ENCODE peak calls at places on chromosomes 5 and 9, in seven cellular contexts. One of them, this sample, is unnamed.

GRCh38 chr9:38292480-38292879 is 100.0 kb upstream of the ALDH1B1 start:
- DNase-seq in aorta: no peak
- DNase-seq in hepatocyte: no peak
- DNase-seq in endothelial cell of umbilical vein: no peak
- DNase-seq in GM23248: no peak
- DNase-seq in adrenal gland: no peak
- DNase-seq in CD8-positive, alpha-beta memory T cell: no peak
- DNase-seq in this sample: no peak

GRCh38 chr9:136726631-136727191 is 14.3 kb downstream of the DIPK1B start:
- DNase-seq in aorta: no peak
- DNase-seq in hepatocyte: peak; percentile 72
- DNase-seq in endothelial cell of umbilical vein: peak; percentile 56
- DNase-seq in GM23248: peak; percentile 59
- DNase-seq in adrenal gland: no peak
- DNase-seq in CD8-positive, alpha-beta memory T cell: no peak
- DNase-seq in this sample: no peak

GRCh38 chr9:120862452-120862851 is 14.5 kb downstream of the PHF19 start:
- DNase-seq in aorta: no peak
- DNase-seq in hepatocyte: no peak
- DNase-seq in endothelial cell of umbilical vein: no peak
- DNase-seq in GM23248: no peak
- DNase-seq in adrenal gland: no peak
- DNase-seq in CD8-positive, alpha-beta memory T cell: no peak
- DNase-seq in this sample: no peak

GRCh38 chr5:171386006-171386671 is 1.5 kb upstream of the NPM1 start:
- DNase-seq in aorta: no peak
- DNase-seq in hepatocyte: no peak
- DNase-seq in endothelial cell of umbilical vein: no peak
- DNase-seq in GM23248: no peak
- DNase-seq in adrenal gland: no peak
- DNase-seq in CD8-positive, alpha-beta memory T cell: no peak
- DNase-seq in this sample: no peak

GRCh38 chr5:54944364-54944763 is 41.0 kb downstream of the ESM1 start:
- DNase-seq in aorta: no peak
- DNase-seq in hepatocyte: peak; percentile 27
- DNase-seq in endothelial cell of umbilical vein: peak; percentile 75
- DNase-seq in GM23248: peak; percentile 59
- DNase-seq in adrenal gland: no peak
- DNase-seq in CD8-positive, alpha-beta memory T cell: peak; percentile 48
- DNase-seq in this sample: peak; percentile 19

GRCh38 chr5:116032094-116032517 is at the start of gene ARL14EPL:
- DNase-seq in aorta: peak; percentile 59
- DNase-seq in hepatocyte: peak; percentile 64
- DNase-seq in endothelial cell of umbilical vein: peak; percentile 98
- DNase-seq in GM23248: peak; percentile 89
- DNase-seq in adrenal gland: peak; percentile 55
- DNase-seq in CD8-positive, alpha-beta memory T cell: no peak
- DNase-seq in this sample: peak; percentile 69

GRCh38 chr5:171469336-171469735 is 49.9 kb downstream of the FGF18 start:
- DNase-seq in aorta: no peak
- DNase-seq in hepatocyte: no peak
- DNase-seq in endothelial cell of umbilical vein: no peak
- DNase-seq in GM23248: no peak
- DNase-seq in adrenal gland: no peak
- DNase-seq in CD8-positive, alpha-beta memory T cell: no peak
- DNase-seq in this sample: no peak

GRCh38 chr5:6829150-6829784 is 116.0 kb downstream of the TENT4A start:
- DNase-seq in aorta: no peak
- DNase-seq in hepatocyte: no peak
- DNase-seq in endothelial cell of umbilical vein: no peak
- DNase-seq in GM23248: peak; percentile 79
- DNase-seq in adrenal gland: no peak
- DNase-seq in CD8-positive, alpha-beta memory T cell: no peak
- DNase-seq in this sample: no peak

GRCh38 chr9:109466623-109467590 is 31.2 kb downstream of the PTPN3 start:
- DNase-seq in aorta: no peak
- DNase-seq in hepatocyte: no peak
- DNase-seq in endothelial cell of umbilical vein: no peak
- DNase-seq in GM23248: no peak
- DNase-seq in adrenal gland: no peak
- DNase-seq in CD8-positive, alpha-beta memory T cell: no peak
- DNase-seq in this sample: no peak

GRCh38 chr9:77770340-77770739 is 122.2 kb upstream of the GNA14 start:
- DNase-seq in aorta: no peak
- DNase-seq in hepatocyte: no peak
- DNase-seq in endothelial cell of umbilical vein: no peak
- DNase-seq in GM23248: no peak
- DNase-seq in adrenal gland: no peak
- DNase-seq in CD8-positive, alpha-beta memory T cell: no peak
- DNase-seq in this sample: no peak

GRCh38 chr5:133850811-133851210 is 117.6 kb downstream of the C5orf15 start:
- DNase-seq in aorta: no peak
- DNase-seq in hepatocyte: no peak
- DNase-seq in endothelial cell of umbilical vein: no peak
- DNase-seq in GM23248: no peak
- DNase-seq in adrenal gland: no peak
- DNase-seq in CD8-positive, alpha-beta memory T cell: no peak
- DNase-seq in this sample: no peak

GRCh38 chr5:108687599-108688220 is 60.0 kb upstream of the FER start:
- DNase-seq in aorta: no peak
- DNase-seq in hepatocyte: no peak
- DNase-seq in endothelial cell of umbilical vein: no peak
- DNase-seq in GM23248: peak; percentile 8
- DNase-seq in adrenal gland: no peak
- DNase-seq in CD8-positive, alpha-beta memory T cell: no peak
- DNase-seq in this sample: no peak

GRCh38 chr5:14809369-14810144 is 62.0 kb downstream of the ANKH start:
- DNase-seq in aorta: peak; percentile 87
- DNase-seq in hepatocyte: no peak
- DNase-seq in endothelial cell of umbilical vein: peak; percentile 75
- DNase-seq in GM23248: peak; percentile 97
- DNase-seq in adrenal gland: peak; percentile 61
- DNase-seq in CD8-positive, alpha-beta memory T cell: peak; percentile 67
- DNase-seq in this sample: peak; percentile 81

GRCh38 chr5:178590924-178591423 is 781 bp upstream of the COL23A1 start:
- DNase-seq in aorta: no peak
- DNase-seq in hepatocyte: no peak
- DNase-seq in endothelial cell of umbilical vein: no peak
- DNase-seq in GM23248: peak; percentile 57
- DNase-seq in adrenal gland: no peak
- DNase-seq in CD8-positive, alpha-beta memory T cell: no peak
- DNase-seq in this sample: no peak

GRCh38 chr9:117869287-117869686 is 165.1 kb downstream of the TLR4 start:
- DNase-seq in aorta: no peak
- DNase-seq in hepatocyte: no peak
- DNase-seq in endothelial cell of umbilical vein: no peak
- DNase-seq in GM23248: no peak
- DNase-seq in adrenal gland: no peak
- DNase-seq in CD8-positive, alpha-beta memory T cell: no peak
- DNase-seq in this sample: no peak

GRCh38 chr9:136764301-136764891 is at the start of gene LCN15:
- DNase-seq in aorta: peak; percentile 45
- DNase-seq in hepatocyte: no peak
- DNase-seq in endothelial cell of umbilical vein: no peak
- DNase-seq in GM23248: no peak
- DNase-seq in adrenal gland: no peak
- DNase-seq in CD8-positive, alpha-beta memory T cell: no peak
- DNase-seq in this sample: no peak

GRCh38 chr9:136261686-136262430 is 16.2 kb upstream of the QSOX2 start:
- DNase-seq in aorta: no peak
- DNase-seq in hepatocyte: no peak
- DNase-seq in endothelial cell of umbilical vein: no peak
- DNase-seq in GM23248: no peak
- DNase-seq in adrenal gland: no peak
- DNase-seq in CD8-positive, alpha-beta memory T cell: no peak
- DNase-seq in this sample: no peak

GRCh38 chr5:149303210-149303609 is 31.6 kb downstream of the AFAP1L1 start:
- DNase-seq in aorta: no peak
- DNase-seq in hepatocyte: no peak
- DNase-seq in endothelial cell of umbilical vein: no peak
- DNase-seq in GM23248: no peak
- DNase-seq in adrenal gland: no peak
- DNase-seq in CD8-positive, alpha-beta memory T cell: no peak
- DNase-seq in this sample: no peak

GRCh38 chr9:88814521-88815101 is 176.7 kb upstream of the S1PR3 start:
- DNase-seq in aorta: peak; percentile 86
- DNase-seq in hepatocyte: peak; percentile 58
- DNase-seq in endothelial cell of umbilical vein: no peak
- DNase-seq in GM23248: peak; percentile 94
- DNase-seq in adrenal gland: peak; percentile 66
- DNase-seq in CD8-positive, alpha-beta memory T cell: no peak
- DNase-seq in this sample: no peak

GRCh38 chr5:40356248-40356647 is 323.5 kb upstream of the PTGER4 start:
- DNase-seq in aorta: no peak
- DNase-seq in hepatocyte: no peak
- DNase-seq in endothelial cell of umbilical vein: no peak
- DNase-seq in GM23248: no peak
- DNase-seq in adrenal gland: no peak
- DNase-seq in CD8-positive, alpha-beta memory T cell: no peak
- DNase-seq in this sample: no peak

GRCh38 chr9:110427497-110428104 is 89.9 kb upstream of the TXNDC8 start:
- DNase-seq in aorta: peak; percentile 54
- DNase-seq in hepatocyte: peak; percentile 69
- DNase-seq in endothelial cell of umbilical vein: peak; percentile 46
- DNase-seq in GM23248: peak; percentile 47
- DNase-seq in adrenal gland: peak; percentile 53
- DNase-seq in CD8-positive, alpha-beta memory T cell: no peak
- DNase-seq in this sample: no peak

GRCh38 chr5:88830567-88830966 is 52.4 kb downstream of the MEF2C start:
- DNase-seq in aorta: no peak
- DNase-seq in hepatocyte: no peak
- DNase-seq in endothelial cell of umbilical vein: no peak
- DNase-seq in GM23248: no peak
- DNase-seq in adrenal gland: no peak
- DNase-seq in CD8-positive, alpha-beta memory T cell: peak; percentile 5
- DNase-seq in this sample: no peak

GRCh38 chr5:135456238-135457099 is 4.3 kb upstream of the TIFAB start:
- DNase-seq in aorta: peak; percentile 87
- DNase-seq in hepatocyte: peak; percentile 40
- DNase-seq in endothelial cell of umbilical vein: no peak
- DNase-seq in GM23248: peak; percentile 98
- DNase-seq in adrenal gland: peak; percentile 93
- DNase-seq in CD8-positive, alpha-beta memory T cell: no peak
- DNase-seq in this sample: no peak

GRCh38 chr9:69028754-69029153 is 6.8 kb upstream of the FXN start:
- DNase-seq in aorta: no peak
- DNase-seq in hepatocyte: no peak
- DNase-seq in endothelial cell of umbilical vein: no peak
- DNase-seq in GM23248: no peak
- DNase-seq in adrenal gland: no peak
- DNase-seq in CD8-positive, alpha-beta memory T cell: peak; percentile 75
- DNase-seq in this sample: no peak

GRCh38 chr9:81380960-81381359 is 308.4 kb downstream of the TLE1 start:
- DNase-seq in aorta: no peak
- DNase-seq in hepatocyte: no peak
- DNase-seq in endothelial cell of umbilical vein: no peak
- DNase-seq in GM23248: no peak
- DNase-seq in adrenal gland: no peak
- DNase-seq in CD8-positive, alpha-beta memory T cell: no peak
- DNase-seq in this sample: no peak

GRCh38 chr5:142293486-142293885 is 31.3 kb downstream of the SPRY4 start:
- DNase-seq in aorta: no peak
- DNase-seq in hepatocyte: no peak
- DNase-seq in endothelial cell of umbilical vein: peak; percentile 46
- DNase-seq in GM23248: peak; percentile 74
- DNase-seq in adrenal gland: no peak
- DNase-seq in CD8-positive, alpha-beta memory T cell: no peak
- DNase-seq in this sample: no peak

GRCh38 chr9:21097817-21098216 is 20.1 kb upstream of the IFNB1 start:
- DNase-seq in aorta: no peak
- DNase-seq in hepatocyte: no peak
- DNase-seq in endothelial cell of umbilical vein: no peak
- DNase-seq in GM23248: no peak
- DNase-seq in adrenal gland: no peak
- DNase-seq in CD8-positive, alpha-beta memory T cell: no peak
- DNase-seq in this sample: no peak

GRCh38 chr5:136446565-136446964 is 81.2 kb upstream of the TRPC7 start:
- DNase-seq in aorta: no peak
- DNase-seq in hepatocyte: no peak
- DNase-seq in endothelial cell of umbilical vein: no peak
- DNase-seq in GM23248: no peak
- DNase-seq in adrenal gland: no peak
- DNase-seq in CD8-positive, alpha-beta memory T cell: no peak
- DNase-seq in this sample: no peak

GRCh38 chr5:172284275-172284971 is 859 bp upstream of the UBTD2 start:
- DNase-seq in aorta: no peak
- DNase-seq in hepatocyte: peak; percentile 11
- DNase-seq in endothelial cell of umbilical vein: peak; percentile 25
- DNase-seq in GM23248: peak; percentile 61
- DNase-seq in adrenal gland: no peak
- DNase-seq in CD8-positive, alpha-beta memory T cell: peak; percentile 3
- DNase-seq in this sample: no peak

GRCh38 chr5:148261221-148261620 is 7.4 kb upstream of the SPINK13 start:
- DNase-seq in aorta: no peak
- DNase-seq in hepatocyte: no peak
- DNase-seq in endothelial cell of umbilical vein: no peak
- DNase-seq in GM23248: no peak
- DNase-seq in adrenal gland: no peak
- DNase-seq in CD8-positive, alpha-beta memory T cell: no peak
- DNase-seq in this sample: no peak
- H3K4me3 ChIP-seq in aorta: no peak overlapping the region
- H3K4me3 ChIP-seq in hepatocyte: no peak overlapping the region
- H3K4me3 ChIP-seq in endothelial cell of umbilical vein: no peak overlapping the region
- H3K4me3 ChIP-seq in GM23248: no peak overlapping the region
- H3K4me3 ChIP-seq in adrenal gland: no peak overlapping the region
- H3K4me3 ChIP-seq in CD8-positive, alpha-beta memory T cell: no peak overlapping the region
- H3K4me3 ChIP-seq in this sample: no peak overlapping the region

DNA sequence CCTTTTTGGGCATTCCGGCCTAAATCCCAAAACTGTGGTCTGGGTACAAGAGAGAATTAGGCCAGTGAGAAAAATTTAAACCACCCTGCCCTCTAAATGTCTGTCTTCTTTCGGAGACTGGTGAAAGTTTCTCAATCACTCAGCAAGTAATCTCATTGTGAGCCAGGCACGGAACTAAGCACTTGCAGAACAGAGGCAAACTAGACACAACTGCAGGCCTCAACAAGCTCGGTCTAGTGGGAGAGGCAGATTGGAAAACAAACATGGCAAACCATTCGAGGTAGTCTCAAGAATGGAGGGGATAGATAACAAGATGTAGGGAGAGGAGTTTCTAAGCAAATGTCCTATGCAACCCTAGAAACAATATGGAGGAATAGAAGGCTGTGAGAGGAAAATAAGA is 8.9 kb upstream of the C5orf58 start:
- DNase-seq in aorta: no peak
- DNase-seq in hepatocyte: no peak
- DNase-seq in endothelial cell of umbilical vein: peak; percentile 13
- DNase-seq in GM23248: no peak
- DNase-seq in adrenal gland: no peak
- DNase-seq in CD8-positive, alpha-beta memory T cell: no peak
- DNase-seq in this sample: no peak
- H3K4me3 ChIP-seq in aorta: no peak overlapping the region
- H3K4me3 ChIP-seq in hepatocyte: no peak overlapping the region
- H3K4me3 ChIP-seq in endothelial cell of umbilical vein: no peak overlapping the region
- H3K4me3 ChIP-seq in GM23248: no peak overlapping the region
- H3K4me3 ChIP-seq in adrenal gland: no peak overlapping the region
- H3K4me3 ChIP-seq in CD8-positive, alpha-beta memory T cell: no peak overlapping the region
- H3K4me3 ChIP-seq in this sample: no peak overlapping the region

GRCh38 chr5:138330813-138331448 is 673 bp downstream of the CDC25C start:
- DNase-seq in aorta: no peak
- DNase-seq in hepatocyte: no peak
- DNase-seq in endothelial cell of umbilical vein: no peak
- DNase-seq in GM23248: peak; percentile 48
- DNase-seq in adrenal gland: no peak
- DNase-seq in CD8-positive, alpha-beta memory T cell: no peak
- DNase-seq in this sample: no peak
- H3K4me3 ChIP-seq in aorta: no peak overlapping the region
- H3K4me3 ChIP-seq in hepatocyte: peak overlapping the region; percentile 19
- H3K4me3 ChIP-seq in endothelial cell of umbilical vein: peak overlapping the region; percentile 79
- H3K4me3 ChIP-seq in GM23248: peak overlapping the region; percentile 85
- H3K4me3 ChIP-seq in adrenal gland: peak overlapping the region; percentile 18
- H3K4me3 ChIP-seq in CD8-positive, alpha-beta memory T cell: peak overlapping the region; percentile 69
- H3K4me3 ChIP-seq in this sample: peak overlapping the region; percentile 70

GRCh38 chr5:143791848-143792701 is 19.9 kb upstream of the HMHB1 start:
- DNase-seq in aorta: no peak
- DNase-seq in hepatocyte: no peak
- DNase-seq in endothelial cell of umbilical vein: no peak
- DNase-seq in GM23248: no peak
- DNase-seq in adrenal gland: no peak
- DNase-seq in CD8-positive, alpha-beta memory T cell: no peak
- DNase-seq in this sample: no peak
- H3K4me3 ChIP-seq in aorta: peak overlapping the region; percentile 4
- H3K4me3 ChIP-seq in hepatocyte: no peak overlapping the region
- H3K4me3 ChIP-seq in endothelial cell of umbilical vein: no peak overlapping the region
- H3K4me3 ChIP-seq in GM23248: no peak overlapping the region
- H3K4me3 ChIP-seq in adrenal gland: no peak overlapping the region
- H3K4me3 ChIP-seq in CD8-positive, alpha-beta memory T cell: no peak overlapping the region
- H3K4me3 ChIP-seq in this sample: no peak overlapping the region

This sample was measured in astrocyte of the cerebellum.